ENCODE peak calls at places on chromosomes 12 and 14, in six cellular contexts. I is cardiac muscle cell; V is activated T-cell treated with anti-CD3 and anti-CD28 coated beads, Interleukin-2, amount 50 U/mL, for 48 hours; U is stimulated activated naive B cell treated with anti-CD40 and anti-IgM and Interleukin-4, amounts not matched to agents 10 μg/mL and 1 μg/mL and 100 μg/mL, for 72 hours; D is transverse colon; K is ELR. L is an unnamed sample.

GRCh38 chr12:91419809-91420208 is 237.2 kb upstream of the DCN start:
- DNase-seq in I (no peak), V (no peak), U (no peak), D (no peak), K (no peak), L (no peak)

GRCh38 chr12:80837342-80837978 is 100.3 kb downstream of the LIN7A start:
- DNase-seq in I (peak), V (no peak), U (no peak), D (no peak), K (peak), L (no peak)

GRCh38 chr12:111126331-111126730 is 206.0 kb upstream of the MYL2 start:
- DNase-seq in I (peak), V (no peak), U (no peak), D (no peak), K (no peak), L (no peak)

GRCh38 chr12:128819293-128820144 is 4.2 kb downstream of the SLC15A4 start:
- DNase-seq in I (no peak), V (no peak), U (no peak), D (no peak), K (no peak), L (no peak)

GRCh38 chr12:69266045-69266635 is 26.8 kb downstream of the CPSF6 start:
- DNase-seq in I (peak), V (no peak), U (no peak), D (no peak), K (peak), L (no peak)

GRCh38 chr14:87643005-87643404 is 350.0 kb downstream of the GALC start:
- DNase-seq in I (no peak), V (no peak), U (no peak), D (no peak), K (no peak), L (no peak)

GRCh38 chr14:68282479-68283377 is 463.1 kb downstream of the RAD51B start:
- DNase-seq in I (no peak), V (peak), U (peak), D (no peak), K (no peak), L (no peak)

GRCh38 chr14:26966942-26967341 is 369.1 kb upstream of the NOVA1 start:
- DNase-seq in I (peak), V (no peak), U (no peak), D (no peak), K (no peak), L (no peak)

GRCh38 chr14:102866982-102867761 is 55.3 kb upstream of the AMN start:
- DNase-seq in I (no peak), V (no peak), U (no peak), D (no peak), K (no peak), L (no peak)

GRCh38 chr12:103647267-103647666 is 60.2 kb downstream of the STAB2 start:
- DNase-seq in I (peak), V (no peak), U (no peak), D (no peak), K (peak), L (no peak)

L was measured in germinal center.